ENCODE peak calls at places on chromosomes 5 and 9, in nine cellular contexts. One of them, this sample, is unnamed.

GRCh38 chr9:17081814-17082213 is 53.0 kb upstream of the CNTLN start:
- DNase-seq in activated CD4-positive, alpha-beta T cell treated with anti-CD3 and anti-CD28 coated beads, Interleukin-2, amount 10 ng/mL, durations not matched to agents 7 days and 5 days: no peak
- DNase-seq in sigmoid colon: no peak
- DNase-seq in GM20000: no peak
- DNase-seq in T-helper 9 cell: no peak
- DNase-seq in cardiac fibroblast: no peak
- DNase-seq in occipital lobe: no peak
- DNase-seq in GM12864: no peak
- DNase-seq in germinal center: no peak
- DNase-seq in this sample: no peak

GRCh38 chr9:68730570-68731227 is 25.7 kb downstream of the PIP5K1B start:
- DNase-seq in activated CD4-positive, alpha-beta T cell treated with anti-CD3 and anti-CD28 coated beads, Interleukin-2, amount 10 ng/mL, durations not matched to agents 7 days and 5 days: no peak
- DNase-seq in sigmoid colon: no peak
- DNase-seq in GM20000: no peak
- DNase-seq in T-helper 9 cell: no peak
- DNase-seq in cardiac fibroblast: no peak
- DNase-seq in occipital lobe: no peak
- DNase-seq in GM12864: no peak
- DNase-seq in germinal center: no peak
- DNase-seq in this sample: no peak

GRCh38 chr5:157516626-157517325 is 56.8 kb downstream of the NIPAL4 start:
- DNase-seq in activated CD4-positive, alpha-beta T cell treated with anti-CD3 and anti-CD28 coated beads, Interleukin-2, amount 10 ng/mL, durations not matched to agents 7 days and 5 days: no peak
- DNase-seq in sigmoid colon: peak
- DNase-seq in GM20000: no peak
- DNase-seq in T-helper 9 cell: no peak
- DNase-seq in cardiac fibroblast: peak
- DNase-seq in occipital lobe: no peak
- DNase-seq in GM12864: no peak
- DNase-seq in germinal center: no peak
- DNase-seq in this sample: no peak

GRCh38 chr5:79746645-79747044 is 57.0 kb downstream of the CMYA5 start:
- DNase-seq in activated CD4-positive, alpha-beta T cell treated with anti-CD3 and anti-CD28 coated beads, Interleukin-2, amount 10 ng/mL, durations not matched to agents 7 days and 5 days: no peak
- DNase-seq in sigmoid colon: no peak
- DNase-seq in GM20000: no peak
- DNase-seq in T-helper 9 cell: no peak
- DNase-seq in cardiac fibroblast: no peak
- DNase-seq in occipital lobe: no peak
- DNase-seq in GM12864: no peak
- DNase-seq in germinal center: no peak
- DNase-seq in this sample: no peak

GRCh38 chr9:123548749-123549545 is 192.9 kb downstream of the CRB2 start:
- DNase-seq in activated CD4-positive, alpha-beta T cell treated with anti-CD3 and anti-CD28 coated beads, Interleukin-2, amount 10 ng/mL, durations not matched to agents 7 days and 5 days: no peak
- DNase-seq in sigmoid colon: no peak
- DNase-seq in GM20000: no peak
- DNase-seq in T-helper 9 cell: no peak
- DNase-seq in cardiac fibroblast: peak
- DNase-seq in occipital lobe: peak
- DNase-seq in GM12864: no peak
- DNase-seq in germinal center: no peak
- DNase-seq in this sample: no peak

GRCh38 chr9:107141967-107142366 is 141.1 kb upstream of the RAD23B start:
- DNase-seq in activated CD4-positive, alpha-beta T cell treated with anti-CD3 and anti-CD28 coated beads, Interleukin-2, amount 10 ng/mL, durations not matched to agents 7 days and 5 days: no peak
- DNase-seq in sigmoid colon: no peak
- DNase-seq in GM20000: no peak
- DNase-seq in T-helper 9 cell: no peak
- DNase-seq in cardiac fibroblast: peak
- DNase-seq in occipital lobe: no peak
- DNase-seq in GM12864: no peak
- DNase-seq in germinal center: no peak
- DNase-seq in this sample: no peak

GRCh38 chr9:134551657-134552348 is 89.8 kb upstream of the COL5A1 start:
- DNase-seq in activated CD4-positive, alpha-beta T cell treated with anti-CD3 and anti-CD28 coated beads, Interleukin-2, amount 10 ng/mL, durations not matched to agents 7 days and 5 days: no peak
- DNase-seq in sigmoid colon: no peak
- DNase-seq in GM20000: no peak
- DNase-seq in T-helper 9 cell: no peak
- DNase-seq in cardiac fibroblast: peak
- DNase-seq in occipital lobe: no peak
- DNase-seq in GM12864: no peak
- DNase-seq in germinal center: no peak
- DNase-seq in this sample: no peak

GRCh38 chr5:41835625-41836024 is 34.6 kb downstream of the OXCT1 start:
- DNase-seq in activated CD4-positive, alpha-beta T cell treated with anti-CD3 and anti-CD28 coated beads, Interleukin-2, amount 10 ng/mL, durations not matched to agents 7 days and 5 days: no peak
- DNase-seq in sigmoid colon: peak
- DNase-seq in GM20000: no peak
- DNase-seq in T-helper 9 cell: no peak
- DNase-seq in cardiac fibroblast: peak
- DNase-seq in occipital lobe: peak
- DNase-seq in GM12864: no peak
- DNase-seq in germinal center: no peak
- DNase-seq in this sample: no peak

GRCh38 chr5:150209020-150209635 is 19.3 kb downstream of the SLC6A7 start:
- DNase-seq in activated CD4-positive, alpha-beta T cell treated with anti-CD3 and anti-CD28 coated beads, Interleukin-2, amount 10 ng/mL, durations not matched to agents 7 days and 5 days: peak
- DNase-seq in sigmoid colon: no peak
- DNase-seq in GM20000: no peak
- DNase-seq in T-helper 9 cell: no peak
- DNase-seq in cardiac fibroblast: peak
- DNase-seq in occipital lobe: no peak
- DNase-seq in GM12864: no peak
- DNase-seq in germinal center: no peak
- DNase-seq in this sample: peak

This sample was measured in colonic mucosa.